ENCODE peak calls at places on chromosomes 11 and 22, in seven cellular contexts. E is A549, L is mucosa of descending colon, B is mammary epithelial cell, K is uterus, O is left ventricle myocardium inferior, W is ovary. V is an unnamed sample. For H3K4me1, the result is how much of the 10 kb centered on the place peaks cover.

GRCh38 chr11:114794048-114794684 is 115.8 kb downstream of the NXPE2 start:
- DNase-seq in W (no peak), L (no peak), B (no peak), O (no peak), K (no peak), E (no peak), V (no peak)

GRCh38 chr11:32137263-32137662 is 46.4 kb downstream of the RCN1 start:
- DNase-seq in K (no peak), O (no peak), E (peak), L (no peak), B (peak), W (no peak), V (no peak)

GRCh38 chr11:47915407-47916137 is 64.8 kb upstream of the PTPRJ start:
- DNase-seq in L (no peak), W (no peak), B (no peak), K (peak), O (no peak), E (no peak), V (no peak)

GRCh38 chr11:46305295-46305694 is 27.8 kb downstream of the CREB3L1 start:
- DNase-seq in O (no peak), W (no peak), L (no peak), B (no peak), E (no peak), K (no peak), V (no peak)

GRCh38 chr11:56292154-56292553 is at the start of gene OR8H1:
- DNase-seq in B (no peak), O (no peak), K (no peak), W (no peak), L (no peak), E (no peak), V (no peak)

GRCh38 chr22:19666663-19667593 is 47.4 kb upstream of the SEPTIN5 start:
- DNase-seq in E (no peak), O (no peak), K (no peak), L (no peak), B (no peak), W (no peak), V (no peak)

GRCh38 chr11:106091480-106092123 is 14.1 kb downstream of the AASDHPPT start:
- DNase-seq in W (no peak), B (peak), E (no peak), O (no peak), K (no peak), L (no peak), V (no peak)

GRCh38 chr11:62892077-62892922 is 11.6 kb downstream of the SLC3A2 start:
- DNase-seq in O (no peak), K (no peak), W (no peak), B (no peak), L (no peak), E (no peak), V (no peak)

GRCh38 chr11:134124660-134125451 is 56.0 kb downstream of the JAM3 start:
- DNase-seq in L (peak), W (no peak), B (peak), K (no peak), O (peak), E (no peak), V (peak)

GRCh38 chr22:22945195-22945594 is 57.6 kb downstream of the IGLL5 start:
- DNase-seq in O (no peak), B (no peak), L (no peak), K (no peak), W (no peak), E (no peak), V (no peak)

GRCh38 chr11:115660072-115660805 is 156.0 kb upstream of the CADM1 start:
- DNase-seq in B (no peak), W (no peak), L (no peak), E (no peak), K (no peak), O (no peak), V (no peak)

GRCh38 chr11:28566643-28567042 is 458.5 kb downstream of the METTL15 start:
- DNase-seq in W (peak), E (peak), L (peak), K (peak), B (peak), O (peak), V (peak)

GRCh38 chr11:125918140-125918840 is 14.0 kb downstream of the DDX25 start:
- DNase-seq in E (no peak), L (no peak), O (no peak), K (no peak), B (no peak), W (no peak), V (no peak)
- H3K4me1 ChIP-seq in E (under half), L (under half), O (under half), K (under half), B (under half), W (under half), V (under half)

GRCh38 chr11:111561306-111561705 is 20.8 kb downstream of the LAYN start:
- DNase-seq in K (no peak), W (no peak), L (no peak), E (no peak), B (no peak), O (no peak), V (no peak)
- H3K4me1 ChIP-seq in K (under half), W (under half), L (under half), E (under half), B (under half), O (under half), V (under half)

GRCh38 chr11:120395778-120396177 is 59.6 kb downstream of the ARHGEF12 start:
- DNase-seq in W (no peak), B (no peak), E (no peak), K (no peak), O (no peak), L (no peak), V (no peak)
- H3K4me1 ChIP-seq in W (under half), B (under half), E (under half), K (under half), O (half or more), L (under half), V (under half)

GRCh38 chr11:20163778-20164133 is 3.5 kb upstream of the DBX1 start:
- DNase-seq in O (no peak), E (no peak), K (no peak), W (no peak), L (no peak), B (no peak), V (no peak)

GRCh38 chr11:20161923-20162322 is 1.6 kb upstream of the DBX1 start:
- DNase-seq in O (no peak), K (no peak), B (no peak), L (no peak), E (no peak), W (no peak), V (no peak)

GRCh38 chr11:20162824-20163777 is 2.8 kb upstream of the DBX1 start:
- DNase-seq in K (no peak), L (no peak), B (peak), O (no peak), E (peak), W (no peak), V (peak)

GRCh38 chr11:20161230-20161918 is 1.1 kb upstream of the DBX1 start:
- DNase-seq in L (no peak), E (no peak), K (no peak), W (no peak), B (no peak), O (no peak), V (no peak)

DNA sequence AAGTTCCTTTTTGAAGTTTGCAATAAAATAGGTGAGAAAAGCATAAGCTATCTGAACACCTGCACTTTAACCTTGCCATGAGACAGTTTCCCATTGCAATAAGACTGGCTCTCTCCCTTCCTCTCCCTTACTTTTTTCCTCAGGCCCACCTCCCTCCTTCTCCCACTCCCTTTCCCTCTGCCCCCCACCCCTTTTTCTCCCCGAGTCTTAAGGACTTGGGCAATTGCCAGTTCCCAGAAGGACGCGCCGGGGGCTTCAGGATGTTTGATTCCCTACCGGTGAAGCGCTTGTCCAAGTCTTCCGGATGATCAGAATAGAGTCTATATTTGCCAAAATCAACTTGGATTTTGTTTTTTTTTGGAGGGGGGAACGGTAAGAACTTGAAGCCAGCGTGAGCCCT is 2.1 kb upstream of the DBX1 start:
- DNase-seq in E (no peak), O (no peak), L (no peak), K (no peak), W (no peak), B (no peak), V (no peak)
- H3K4me1 ChIP-seq in E (under half), O (under half), L (under half), K (under half), W (under half), B (under half), V (under half)